ENCODE peak calls at places on chromosomes 2 and 18, in eight cellular contexts. One of them, this sample, is unnamed.

GRCh38 chr2:230866704-230867561 is 2.2 kb downstream of the ITM2C start:
- DNase-seq in stimulated activated CD8-positive, alpha-beta memory T cell treated with anti-CD3 and anti-CD28 coated beads, Interleukin-4, amount 100 ng/mL, for 24 hours: peak
- DNase-seq in heart right ventricle: no peak
- DNase-seq in neural crest cell: no peak
- DNase-seq in glutamatergic neuron: no peak
- DNase-seq in MM.1S: peak
- DNase-seq in NCI-H1105 treated with DMSO at 0.1 percent for 48 hours: peak
- DNase-seq in cerebellum: peak
- DNase-seq in this sample: peak

GRCh38 chr2:7133521-7133920 is 216.3 kb downstream of the RNF144A start:
- DNase-seq in glutamatergic neuron: peak
- DNase-seq in cerebellum: no peak
- DNase-seq in MM.1S: no peak
- DNase-seq in neural crest cell: peak
- DNase-seq in stimulated activated CD8-positive, alpha-beta memory T cell treated with anti-CD3 and anti-CD28 coated beads, Interleukin-4, amount 100 ng/mL, for 24 hours: no peak
- DNase-seq in heart right ventricle: no peak
- DNase-seq in NCI-H1105 treated with DMSO at 0.1 percent for 48 hours: no peak
- DNase-seq in this sample: no peak

GRCh38 chr18:26004827-26005226 is 85.6 kb downstream of the SS18 start:
- DNase-seq in NCI-H1105 treated with DMSO at 0.1 percent for 48 hours: no peak
- DNase-seq in cerebellum: no peak
- DNase-seq in stimulated activated CD8-positive, alpha-beta memory T cell treated with anti-CD3 and anti-CD28 coated beads, Interleukin-4, amount 100 ng/mL, for 24 hours: no peak
- DNase-seq in heart right ventricle: no peak
- DNase-seq in glutamatergic neuron: no peak
- DNase-seq in neural crest cell: no peak
- DNase-seq in MM.1S: no peak
- DNase-seq in this sample: no peak

GRCh38 chr2:145404690-145405089 is 884.8 kb upstream of the ZEB2 start:
- DNase-seq in stimulated activated CD8-positive, alpha-beta memory T cell treated with anti-CD3 and anti-CD28 coated beads, Interleukin-4, amount 100 ng/mL, for 24 hours: no peak
- DNase-seq in NCI-H1105 treated with DMSO at 0.1 percent for 48 hours: no peak
- DNase-seq in glutamatergic neuron: peak
- DNase-seq in MM.1S: no peak
- DNase-seq in cerebellum: no peak
- DNase-seq in heart right ventricle: no peak
- DNase-seq in neural crest cell: no peak
- DNase-seq in this sample: no peak

GRCh38 chr2:98376301-98376945 is 30.2 kb downstream of the CNGA3 start:
- DNase-seq in glutamatergic neuron: no peak
- DNase-seq in heart right ventricle: no peak
- DNase-seq in MM.1S: no peak
- DNase-seq in neural crest cell: no peak
- DNase-seq in NCI-H1105 treated with DMSO at 0.1 percent for 48 hours: no peak
- DNase-seq in stimulated activated CD8-positive, alpha-beta memory T cell treated with anti-CD3 and anti-CD28 coated beads, Interleukin-4, amount 100 ng/mL, for 24 hours: no peak
- DNase-seq in cerebellum: no peak
- DNase-seq in this sample: no peak

GRCh38 chr2:105005170-105005569 is 32.7 kb upstream of the MRPS9 start:
- DNase-seq in NCI-H1105 treated with DMSO at 0.1 percent for 48 hours: no peak
- DNase-seq in glutamatergic neuron: no peak
- DNase-seq in stimulated activated CD8-positive, alpha-beta memory T cell treated with anti-CD3 and anti-CD28 coated beads, Interleukin-4, amount 100 ng/mL, for 24 hours: no peak
- DNase-seq in neural crest cell: no peak
- DNase-seq in heart right ventricle: no peak
- DNase-seq in MM.1S: no peak
- DNase-seq in cerebellum: no peak
- DNase-seq in this sample: no peak

GRCh38 chr18:45962461-45962860 is 4.7 kb downstream of the EPG5 start:
- DNase-seq in glutamatergic neuron: no peak
- DNase-seq in heart right ventricle: no peak
- DNase-seq in neural crest cell: no peak
- DNase-seq in MM.1S: peak
- DNase-seq in cerebellum: no peak
- DNase-seq in NCI-H1105 treated with DMSO at 0.1 percent for 48 hours: no peak
- DNase-seq in stimulated activated CD8-positive, alpha-beta memory T cell treated with anti-CD3 and anti-CD28 coated beads, Interleukin-4, amount 100 ng/mL, for 24 hours: no peak
- DNase-seq in this sample: no peak

GRCh38 chr18:8623549-8624106 is 14.4 kb downstream of the RAB12 start:
- DNase-seq in neural crest cell: no peak
- DNase-seq in MM.1S: peak
- DNase-seq in glutamatergic neuron: no peak
- DNase-seq in NCI-H1105 treated with DMSO at 0.1 percent for 48 hours: no peak
- DNase-seq in heart right ventricle: peak
- DNase-seq in stimulated activated CD8-positive, alpha-beta memory T cell treated with anti-CD3 and anti-CD28 coated beads, Interleukin-4, amount 100 ng/mL, for 24 hours: no peak
- DNase-seq in cerebellum: no peak
- DNase-seq in this sample: no peak

GRCh38 chr2:190408538-190409271 is 550 bp downstream of the MFSD6 start:
- DNase-seq in MM.1S: peak
- DNase-seq in glutamatergic neuron: peak
- DNase-seq in NCI-H1105 treated with DMSO at 0.1 percent for 48 hours: peak
- DNase-seq in stimulated activated CD8-positive, alpha-beta memory T cell treated with anti-CD3 and anti-CD28 coated beads, Interleukin-4, amount 100 ng/mL, for 24 hours: peak
- DNase-seq in heart right ventricle: peak
- DNase-seq in cerebellum: peak
- DNase-seq in neural crest cell: peak
- DNase-seq in this sample: peak

GRCh38 chr2:37029758-37030157 is 54.4 kb downstream of the HEATR5B start:
- DNase-seq in NCI-H1105 treated with DMSO at 0.1 percent for 48 hours: no peak
- DNase-seq in stimulated activated CD8-positive, alpha-beta memory T cell treated with anti-CD3 and anti-CD28 coated beads, Interleukin-4, amount 100 ng/mL, for 24 hours: no peak
- DNase-seq in neural crest cell: no peak
- DNase-seq in glutamatergic neuron: no peak
- DNase-seq in heart right ventricle: no peak
- DNase-seq in cerebellum: no peak
- DNase-seq in MM.1S: no peak
- DNase-seq in this sample: no peak

GRCh38 chr2:201116959-201117734 is 1.2 kb downstream of the CFLAR start:
- DNase-seq in MM.1S: peak
- DNase-seq in stimulated activated CD8-positive, alpha-beta memory T cell treated with anti-CD3 and anti-CD28 coated beads, Interleukin-4, amount 100 ng/mL, for 24 hours: no peak
- DNase-seq in glutamatergic neuron: peak
- DNase-seq in heart right ventricle: no peak
- DNase-seq in cerebellum: no peak
- DNase-seq in neural crest cell: no peak
- DNase-seq in NCI-H1105 treated with DMSO at 0.1 percent for 48 hours: peak
- DNase-seq in this sample: peak

GRCh38 chr2:45778720-45779171 is 127.3 kb downstream of the PRKCE start:
- DNase-seq in stimulated activated CD8-positive, alpha-beta memory T cell treated with anti-CD3 and anti-CD28 coated beads, Interleukin-4, amount 100 ng/mL, for 24 hours: peak
- DNase-seq in cerebellum: peak
- DNase-seq in glutamatergic neuron: peak
- DNase-seq in NCI-H1105 treated with DMSO at 0.1 percent for 48 hours: peak
- DNase-seq in heart right ventricle: no peak
- DNase-seq in neural crest cell: peak
- DNase-seq in MM.1S: peak
- DNase-seq in this sample: peak

GRCh38 chr2:223414646-223415045 is 187.5 kb downstream of the SCG2 start:
- DNase-seq in heart right ventricle: peak
- DNase-seq in NCI-H1105 treated with DMSO at 0.1 percent for 48 hours: no peak
- DNase-seq in neural crest cell: no peak
- DNase-seq in stimulated activated CD8-positive, alpha-beta memory T cell treated with anti-CD3 and anti-CD28 coated beads, Interleukin-4, amount 100 ng/mL, for 24 hours: no peak
- DNase-seq in MM.1S: no peak
- DNase-seq in glutamatergic neuron: no peak
- DNase-seq in cerebellum: no peak
- DNase-seq in this sample: no peak

GRCh38 chr2:9311488-9311887 is 104.9 kb downstream of the ASAP2 start:
- DNase-seq in NCI-H1105 treated with DMSO at 0.1 percent for 48 hours: no peak
- DNase-seq in glutamatergic neuron: no peak
- DNase-seq in MM.1S: no peak
- DNase-seq in neural crest cell: no peak
- DNase-seq in stimulated activated CD8-positive, alpha-beta memory T cell treated with anti-CD3 and anti-CD28 coated beads, Interleukin-4, amount 100 ng/mL, for 24 hours: no peak
- DNase-seq in heart right ventricle: peak
- DNase-seq in cerebellum: peak
- DNase-seq in this sample: peak

GRCh38 chr18:55997156-55997561 is 409.2 kb upstream of the TCF4 start:
- DNase-seq in neural crest cell: no peak
- DNase-seq in heart right ventricle: no peak
- DNase-seq in stimulated activated CD8-positive, alpha-beta memory T cell treated with anti-CD3 and anti-CD28 coated beads, Interleukin-4, amount 100 ng/mL, for 24 hours: no peak
- DNase-seq in NCI-H1105 treated with DMSO at 0.1 percent for 48 hours: no peak
- DNase-seq in cerebellum: no peak
- DNase-seq in glutamatergic neuron: no peak
- DNase-seq in MM.1S: peak
- DNase-seq in this sample: no peak

GRCh38 chr2:118013221-118013723 is 598 bp downstream of the CCDC93 start:
- DNase-seq in stimulated activated CD8-positive, alpha-beta memory T cell treated with anti-CD3 and anti-CD28 coated beads, Interleukin-4, amount 100 ng/mL, for 24 hours: no peak
- DNase-seq in glutamatergic neuron: peak
- DNase-seq in MM.1S: peak
- DNase-seq in neural crest cell: peak
- DNase-seq in NCI-H1105 treated with DMSO at 0.1 percent for 48 hours: peak
- DNase-seq in cerebellum: peak
- DNase-seq in heart right ventricle: peak
- DNase-seq in this sample: peak

GRCh38 chr2:42359894-42360483 is 1.0 kb downstream of the COX7A2L start:
- DNase-seq in stimulated activated CD8-positive, alpha-beta memory T cell treated with anti-CD3 and anti-CD28 coated beads, Interleukin-4, amount 100 ng/mL, for 24 hours: no peak
- DNase-seq in NCI-H1105 treated with DMSO at 0.1 percent for 48 hours: no peak
- DNase-seq in cerebellum: no peak
- DNase-seq in neural crest cell: no peak
- DNase-seq in heart right ventricle: no peak
- DNase-seq in MM.1S: no peak
- DNase-seq in glutamatergic neuron: no peak
- DNase-seq in this sample: no peak

GRCh38 chr2:174013310-174013751 is 48.2 kb upstream of the SP3 start:
- DNase-seq in MM.1S: no peak
- DNase-seq in neural crest cell: no peak
- DNase-seq in glutamatergic neuron: peak
- DNase-seq in stimulated activated CD8-positive, alpha-beta memory T cell treated with anti-CD3 and anti-CD28 coated beads, Interleukin-4, amount 100 ng/mL, for 24 hours: no peak
- DNase-seq in NCI-H1105 treated with DMSO at 0.1 percent for 48 hours: no peak
- DNase-seq in cerebellum: no peak
- DNase-seq in heart right ventricle: peak
- DNase-seq in this sample: no peak

GRCh38 chr2:84800194-84800805 is 80.6 kb downstream of the TRABD2A start:
- DNase-seq in stimulated activated CD8-positive, alpha-beta memory T cell treated with anti-CD3 and anti-CD28 coated beads, Interleukin-4, amount 100 ng/mL, for 24 hours: no peak
- DNase-seq in glutamatergic neuron: no peak
- DNase-seq in neural crest cell: no peak
- DNase-seq in cerebellum: no peak
- DNase-seq in heart right ventricle: no peak
- DNase-seq in MM.1S: peak
- DNase-seq in NCI-H1105 treated with DMSO at 0.1 percent for 48 hours: no peak
- DNase-seq in this sample: no peak

GRCh38 chr2:200348897-200349563 is 42.5 kb downstream of the SPATS2L start:
- DNase-seq in stimulated activated CD8-positive, alpha-beta memory T cell treated with anti-CD3 and anti-CD28 coated beads, Interleukin-4, amount 100 ng/mL, for 24 hours: no peak
- DNase-seq in glutamatergic neuron: no peak
- DNase-seq in MM.1S: no peak
- DNase-seq in neural crest cell: no peak
- DNase-seq in cerebellum: no peak
- DNase-seq in NCI-H1105 treated with DMSO at 0.1 percent for 48 hours: no peak
- DNase-seq in heart right ventricle: no peak
- DNase-seq in this sample: no peak

GRCh38 chr18:24176727-24177416 is 38.0 kb downstream of the CABYR start:
- DNase-seq in cerebellum: no peak
- DNase-seq in heart right ventricle: peak
- DNase-seq in glutamatergic neuron: peak
- DNase-seq in stimulated activated CD8-positive, alpha-beta memory T cell treated with anti-CD3 and anti-CD28 coated beads, Interleukin-4, amount 100 ng/mL, for 24 hours: peak
- DNase-seq in neural crest cell: peak
- DNase-seq in MM.1S: peak
- DNase-seq in NCI-H1105 treated with DMSO at 0.1 percent for 48 hours: peak
- DNase-seq in this sample: peak

GRCh38 chr2:7881456-7881855 is 800.4 kb upstream of the ID2 start:
- DNase-seq in glutamatergic neuron: no peak
- DNase-seq in heart right ventricle: no peak
- DNase-seq in cerebellum: no peak
- DNase-seq in neural crest cell: no peak
- DNase-seq in NCI-H1105 treated with DMSO at 0.1 percent for 48 hours: no peak
- DNase-seq in MM.1S: no peak
- DNase-seq in stimulated activated CD8-positive, alpha-beta memory T cell treated with anti-CD3 and anti-CD28 coated beads, Interleukin-4, amount 100 ng/mL, for 24 hours: no peak
- DNase-seq in this sample: no peak

GRCh38 chr2:54952978-54953456 is 97.2 kb downstream of the RTN4 start:
- DNase-seq in MM.1S: no peak
- DNase-seq in NCI-H1105 treated with DMSO at 0.1 percent for 48 hours: no peak
- DNase-seq in cerebellum: no peak
- DNase-seq in neural crest cell: no peak
- DNase-seq in stimulated activated CD8-positive, alpha-beta memory T cell treated with anti-CD3 and anti-CD28 coated beads, Interleukin-4, amount 100 ng/mL, for 24 hours: no peak
- DNase-seq in glutamatergic neuron: no peak
- DNase-seq in heart right ventricle: no peak
- DNase-seq in this sample: no peak

GRCh38 chr2:223519471-223519870 is 82.7 kb downstream of the SCG2 start:
- DNase-seq in glutamatergic neuron: no peak
- DNase-seq in cerebellum: no peak
- DNase-seq in NCI-H1105 treated with DMSO at 0.1 percent for 48 hours: no peak
- DNase-seq in heart right ventricle: no peak
- DNase-seq in MM.1S: no peak
- DNase-seq in neural crest cell: no peak
- DNase-seq in stimulated activated CD8-positive, alpha-beta memory T cell treated with anti-CD3 and anti-CD28 coated beads, Interleukin-4, amount 100 ng/mL, for 24 hours: no peak
- DNase-seq in this sample: no peak